ENCODE peak calls at places on chromosomes 13 and 19, in six cellular contexts. One of them, this sample, is unnamed.

GRCh38 chr19:43778651-43779050 is 2.1 kb downstream of the KCNN4 start:
- DNase-seq in cardiac muscle cell: no peak
- DNase-seq in fibroblast of pulmonary artery: no peak
- DNase-seq in fibroblast of mammary gland: no peak
- DNase-seq in GM12865: no peak
- DNase-seq in astrocyte of the spinal cord: no peak
- DNase-seq in this sample: no peak

GRCh38 chr13:84445776-84446175 is 563.5 kb upstream of the SLITRK1 start:
- DNase-seq in cardiac muscle cell: peak; percentile 3
- DNase-seq in fibroblast of pulmonary artery: peak; percentile 4
- DNase-seq in fibroblast of mammary gland: peak; percentile 23
- DNase-seq in GM12865: no peak
- DNase-seq in astrocyte of the spinal cord: peak; percentile 25
- DNase-seq in this sample: no peak

GRCh38 chr13:52599853-52600603 is 42.2 kb upstream of the HNRNPA1L2 start:
- DNase-seq in cardiac muscle cell: peak; percentile 53
- DNase-seq in fibroblast of pulmonary artery: peak; percentile 3
- DNase-seq in fibroblast of mammary gland: peak; percentile 21
- DNase-seq in GM12865: peak; percentile 63
- DNase-seq in astrocyte of the spinal cord: peak; percentile 33
- DNase-seq in this sample: no peak

GRCh38 chr19:37778613-37779138 is 710 bp downstream of the ZNF573 start:
- DNase-seq in cardiac muscle cell: peak; percentile 46
- DNase-seq in fibroblast of pulmonary artery: peak; percentile 39
- DNase-seq in fibroblast of mammary gland: peak; percentile 17
- DNase-seq in GM12865: no peak
- DNase-seq in astrocyte of the spinal cord: no peak
- DNase-seq in this sample: no peak

GRCh38 chr19:38190793-38191192 is 33.2 kb downstream of the DPF1 start:
- DNase-seq in cardiac muscle cell: no peak
- DNase-seq in fibroblast of pulmonary artery: no peak
- DNase-seq in fibroblast of mammary gland: no peak
- DNase-seq in GM12865: no peak
- DNase-seq in astrocyte of the spinal cord: no peak
- DNase-seq in this sample: no peak

GRCh38 chr19:33301011-33301899 is 1.1 kb downstream of the CEBPA start:
- DNase-seq in cardiac muscle cell: peak; percentile 14
- DNase-seq in fibroblast of pulmonary artery: no peak
- DNase-seq in fibroblast of mammary gland: no peak
- DNase-seq in GM12865: no peak
- DNase-seq in astrocyte of the spinal cord: no peak
- DNase-seq in this sample: no peak

GRCh38 chr13:20495087-20496023 is 30.3 kb downstream of the CRYL1 start:
- DNase-seq in cardiac muscle cell: peak; percentile 78
- DNase-seq in fibroblast of pulmonary artery: peak; percentile 84
- DNase-seq in fibroblast of mammary gland: peak; percentile 77
- DNase-seq in GM12865: peak; percentile 79
- DNase-seq in astrocyte of the spinal cord: peak; percentile 71
- DNase-seq in this sample: peak; percentile 48

GRCh38 chr19:47275866-47276461 is 1.3 kb downstream of the INAFM1 start:
- DNase-seq in cardiac muscle cell: peak; percentile 65
- DNase-seq in fibroblast of pulmonary artery: peak; percentile 70
- DNase-seq in fibroblast of mammary gland: peak; percentile 87
- DNase-seq in GM12865: no peak
- DNase-seq in astrocyte of the spinal cord: peak; percentile 56
- DNase-seq in this sample: no peak

GRCh38 chr19:11339254-11340098 is at the start of gene RAB3D:
- DNase-seq in cardiac muscle cell: peak; percentile 94
- DNase-seq in fibroblast of pulmonary artery: peak; percentile 93
- DNase-seq in fibroblast of mammary gland: peak; percentile 81
- DNase-seq in GM12865: peak; percentile 91
- DNase-seq in astrocyte of the spinal cord: peak; percentile 81
- DNase-seq in this sample: peak; percentile 53

GRCh38 chr13:66886248-66886647 is 343.9 kb downstream of the PCDH9 start:
- DNase-seq in cardiac muscle cell: no peak
- DNase-seq in fibroblast of pulmonary artery: no peak
- DNase-seq in fibroblast of mammary gland: no peak
- DNase-seq in GM12865: no peak
- DNase-seq in astrocyte of the spinal cord: peak; percentile 14
- DNase-seq in this sample: no peak

GRCh38 chr19:46032597-46033025 is 8.2 kb downstream of the IGFL4 start:
- DNase-seq in cardiac muscle cell: no peak
- DNase-seq in fibroblast of pulmonary artery: no peak
- DNase-seq in fibroblast of mammary gland: no peak
- DNase-seq in GM12865: no peak
- DNase-seq in astrocyte of the spinal cord: no peak
- DNase-seq in this sample: no peak

GRCh38 chr19:35856546-35857149 is at the start of gene KIRREL2:
- DNase-seq in cardiac muscle cell: no peak
- DNase-seq in fibroblast of pulmonary artery: no peak
- DNase-seq in fibroblast of mammary gland: no peak
- DNase-seq in GM12865: no peak
- DNase-seq in astrocyte of the spinal cord: no peak
- DNase-seq in this sample: no peak

GRCh38 chr19:53541971-53542370 is 4.0 kb downstream of the ZNF331 start:
- DNase-seq in cardiac muscle cell: no peak
- DNase-seq in fibroblast of pulmonary artery: no peak
- DNase-seq in fibroblast of mammary gland: no peak
- DNase-seq in GM12865: no peak
- DNase-seq in astrocyte of the spinal cord: no peak
- DNase-seq in this sample: no peak

GRCh38 chr19:50724522-50725217 is 1.5 kb downstream of the CLEC11A start:
- DNase-seq in cardiac muscle cell: peak; percentile 100
- DNase-seq in fibroblast of pulmonary artery: peak; percentile 100
- DNase-seq in fibroblast of mammary gland: peak; percentile 99
- DNase-seq in GM12865: peak; percentile 98
- DNase-seq in astrocyte of the spinal cord: peak; percentile 98
- DNase-seq in this sample: peak; percentile 97

GRCh38 chr19:10817291-10818038 is 18.5 kb downstream of the TMED1 start:
- DNase-seq in cardiac muscle cell: peak; percentile 96
- DNase-seq in fibroblast of pulmonary artery: peak; percentile 81
- DNase-seq in fibroblast of mammary gland: peak; percentile 98
- DNase-seq in GM12865: no peak
- DNase-seq in astrocyte of the spinal cord: peak; percentile 83
- DNase-seq in this sample: peak; percentile 96

GRCh38 chr13:33642374-33643065 is 175.4 kb upstream of the RFC3 start:
- DNase-seq in cardiac muscle cell: peak; percentile 95
- DNase-seq in fibroblast of pulmonary artery: peak; percentile 95
- DNase-seq in fibroblast of mammary gland: peak; percentile 96
- DNase-seq in GM12865: no peak
- DNase-seq in astrocyte of the spinal cord: peak; percentile 15
- DNase-seq in this sample: no peak

GRCh38 chr19:18435185-18435841 is 2.6 kb downstream of the ISYNA1 start:
- DNase-seq in cardiac muscle cell: no peak
- DNase-seq in fibroblast of pulmonary artery: no peak
- DNase-seq in fibroblast of mammary gland: no peak
- DNase-seq in GM12865: no peak
- DNase-seq in astrocyte of the spinal cord: no peak
- DNase-seq in this sample: no peak

GRCh38 chr19:3803986-3804385 is 17.8 kb upstream of the MATK start:
- DNase-seq in cardiac muscle cell: no peak
- DNase-seq in fibroblast of pulmonary artery: no peak
- DNase-seq in fibroblast of mammary gland: no peak
- DNase-seq in GM12865: no peak
- DNase-seq in astrocyte of the spinal cord: no peak
- DNase-seq in this sample: no peak

GRCh38 chr13:62432906-62433305 is 1017.3 kb upstream of the PCDH20 start:
- DNase-seq in cardiac muscle cell: no peak
- DNase-seq in fibroblast of pulmonary artery: no peak
- DNase-seq in fibroblast of mammary gland: no peak
- DNase-seq in GM12865: no peak
- DNase-seq in astrocyte of the spinal cord: no peak
- DNase-seq in this sample: no peak

GRCh38 chr19:29308977-29309520 is 96.1 kb upstream of the UQCRFS1 start:
- DNase-seq in cardiac muscle cell: no peak
- DNase-seq in fibroblast of pulmonary artery: no peak
- DNase-seq in fibroblast of mammary gland: no peak
- DNase-seq in GM12865: no peak
- DNase-seq in astrocyte of the spinal cord: no peak
- DNase-seq in this sample: no peak

GRCh38 chr13:99228737-99229691 is 28.4 kb downstream of the UBAC2 start:
- DNase-seq in cardiac muscle cell: no peak
- DNase-seq in fibroblast of pulmonary artery: peak; percentile 31
- DNase-seq in fibroblast of mammary gland: peak; percentile 19
- DNase-seq in GM12865: peak; percentile 87
- DNase-seq in astrocyte of the spinal cord: peak; percentile 90
- DNase-seq in this sample: no peak

GRCh38 chr13:89574077-89574476 is 1773.4 kb upstream of the MIR17HG start:
- DNase-seq in cardiac muscle cell: no peak
- DNase-seq in fibroblast of pulmonary artery: no peak
- DNase-seq in fibroblast of mammary gland: no peak
- DNase-seq in GM12865: no peak
- DNase-seq in astrocyte of the spinal cord: no peak
- DNase-seq in this sample: no peak

GRCh38 chr13:65472336-65472735 is 1757.8 kb downstream of the PCDH9 start:
- DNase-seq in cardiac muscle cell: peak; percentile 10
- DNase-seq in fibroblast of pulmonary artery: peak; percentile 14
- DNase-seq in fibroblast of mammary gland: no peak
- DNase-seq in GM12865: no peak
- DNase-seq in astrocyte of the spinal cord: no peak
- DNase-seq in this sample: peak; percentile 16

GRCh38 chr13:88086577-88086976 is 415.4 kb downstream of the SLITRK5 start:
- DNase-seq in cardiac muscle cell: no peak
- DNase-seq in fibroblast of pulmonary artery: no peak
- DNase-seq in fibroblast of mammary gland: peak; percentile 25
- DNase-seq in GM12865: no peak
- DNase-seq in astrocyte of the spinal cord: peak; percentile 41
- DNase-seq in this sample: no peak

GRCh38 chr13:26037302-26037701 is 14.5 kb downstream of the SHISA2 start:
- DNase-seq in cardiac muscle cell: peak; percentile 43
- DNase-seq in fibroblast of pulmonary artery: no peak
- DNase-seq in fibroblast of mammary gland: no peak
- DNase-seq in GM12865: peak; percentile 19
- DNase-seq in astrocyte of the spinal cord: no peak
- DNase-seq in this sample: no peak

GRCh38 chr13:48232420-48233096 is 448 bp upstream of the ITM2B start:
- DNase-seq in cardiac muscle cell: no peak
- DNase-seq in fibroblast of pulmonary artery: no peak
- DNase-seq in fibroblast of mammary gland: peak; percentile 65
- DNase-seq in GM12865: no peak
- DNase-seq in astrocyte of the spinal cord: peak; percentile 15
- DNase-seq in this sample: no peak

DNA sequence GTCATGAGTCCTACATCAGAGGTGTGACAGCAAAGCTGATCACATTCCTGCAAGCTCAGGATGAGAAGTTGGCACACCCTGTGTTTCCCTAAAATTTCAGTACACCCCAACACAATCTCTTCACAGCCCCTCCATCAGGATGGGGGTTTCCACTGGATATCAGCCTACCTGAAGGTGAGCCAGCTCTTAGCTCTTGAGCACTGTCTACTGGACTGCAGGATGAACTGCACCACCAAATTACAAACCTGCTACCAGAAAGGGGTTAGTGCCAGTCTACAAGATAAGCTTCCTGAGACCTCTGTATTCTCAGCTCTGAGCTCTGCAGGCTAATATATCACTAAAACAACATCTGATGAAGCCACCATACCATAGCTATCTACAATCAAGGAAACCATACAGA is 1616.2 kb upstream of the SPRY2 start:
- DNase-seq in cardiac muscle cell: no peak
- DNase-seq in fibroblast of pulmonary artery: no peak
- DNase-seq in fibroblast of mammary gland: no peak
- DNase-seq in GM12865: no peak
- DNase-seq in astrocyte of the spinal cord: no peak
- DNase-seq in this sample: no peak
- TF ChIP-seq CTCF in cardiac muscle cell: no peak
- TF ChIP-seq CTCF in fibroblast of pulmonary artery: no peak
- TF ChIP-seq CTCF in fibroblast of mammary gland: no peak
- TF ChIP-seq CTCF in GM12865: no peak
- TF ChIP-seq CTCF in astrocyte of the spinal cord: no peak
- TF ChIP-seq CTCF in this sample: no peak

DNA sequence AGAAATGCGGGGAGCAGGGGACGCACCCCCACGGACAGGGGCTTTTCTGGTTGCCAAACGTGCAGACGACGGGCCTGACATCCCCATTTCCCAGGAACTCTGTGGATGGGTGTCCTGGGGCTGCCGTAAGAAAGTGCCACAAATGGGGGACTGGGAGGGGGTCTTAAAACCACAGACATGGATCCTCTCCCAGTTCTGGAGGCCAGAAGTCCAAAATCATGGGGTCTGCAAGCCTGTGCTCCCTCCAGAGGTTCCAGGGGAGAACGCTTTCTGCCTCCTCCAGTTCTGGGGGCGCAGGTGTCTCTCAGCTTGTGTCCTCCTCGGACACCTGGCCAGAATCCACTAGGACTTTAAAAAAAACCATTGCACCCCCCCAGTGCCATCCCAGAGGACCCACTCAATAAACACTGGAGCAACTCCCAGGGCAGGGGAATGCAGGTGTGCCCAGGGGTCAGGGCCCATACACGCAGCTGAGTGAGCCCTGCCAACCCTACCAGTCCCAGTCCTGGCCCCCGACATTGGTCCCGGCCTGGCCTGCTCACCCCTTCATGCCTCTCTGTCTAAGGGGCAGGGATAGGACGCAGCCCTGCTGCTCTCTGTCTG is 103.9 kb downstream of the GADD45B start:
- DNase-seq in cardiac muscle cell: no peak
- DNase-seq in fibroblast of pulmonary artery: no peak
- DNase-seq in fibroblast of mammary gland: no peak
- DNase-seq in GM12865: no peak
- DNase-seq in astrocyte of the spinal cord: no peak
- DNase-seq in this sample: no peak
- H3K4me3 ChIP-seq in cardiac muscle cell: no peak overlapping the region
- H3K4me3 ChIP-seq in fibroblast of pulmonary artery: peak overlapping the region; percentile 51
- H3K4me3 ChIP-seq in fibroblast of mammary gland: no peak overlapping the region
- H3K4me3 ChIP-seq in GM12865: no peak overlapping the region
- H3K4me3 ChIP-seq in astrocyte of the spinal cord: peak overlapping the region; percentile 43
- H3K4me3 ChIP-seq in this sample: no peak overlapping the region

GRCh38 chr19:13859361-13859880 is 17.5 kb upstream of the NANOS3 start:
- DNase-seq in cardiac muscle cell: no peak
- DNase-seq in fibroblast of pulmonary artery: peak; percentile 50
- DNase-seq in fibroblast of mammary gland: peak; percentile 63
- DNase-seq in GM12865: no peak
- DNase-seq in astrocyte of the spinal cord: peak; percentile 47
- DNase-seq in this sample: no peak
- TF ChIP-seq CTCF in cardiac muscle cell: no peak
- TF ChIP-seq CTCF in fibroblast of pulmonary artery: no peak
- TF ChIP-seq CTCF in fibroblast of mammary gland: no peak
- TF ChIP-seq CTCF in GM12865: no peak
- TF ChIP-seq CTCF in astrocyte of the spinal cord: no peak
- TF ChIP-seq CTCF in this sample: no peak

GRCh38 chr19:5963855-5964254 is 14.1 kb downstream of the RANBP3 start:
- DNase-seq in cardiac muscle cell: no peak
- DNase-seq in fibroblast of pulmonary artery: no peak
- DNase-seq in fibroblast of mammary gland: no peak
- DNase-seq in GM12865: no peak
- DNase-seq in astrocyte of the spinal cord: no peak
- DNase-seq in this sample: no peak

GRCh38 chr19:5959260-5960004 is 18.5 kb downstream of the RANBP3 start:
- DNase-seq in cardiac muscle cell: no peak
- DNase-seq in fibroblast of pulmonary artery: no peak
- DNase-seq in fibroblast of mammary gland: no peak
- DNase-seq in GM12865: no peak
- DNase-seq in astrocyte of the spinal cord: no peak
- DNase-seq in this sample: no peak

GRCh38 chr19:5964816-5965565 is 12.9 kb downstream of the RANBP3 start:
- DNase-seq in cardiac muscle cell: no peak
- DNase-seq in fibroblast of pulmonary artery: no peak
- DNase-seq in fibroblast of mammary gland: no peak
- DNase-seq in GM12865: no peak
- DNase-seq in astrocyte of the spinal cord: no peak
- DNase-seq in this sample: no peak

GRCh38 chr19:5960005-5961001 is 17.6 kb downstream of the RANBP3 start:
- DNase-seq in cardiac muscle cell: no peak
- DNase-seq in fibroblast of pulmonary artery: no peak
- DNase-seq in fibroblast of mammary gland: no peak
- DNase-seq in GM12865: no peak
- DNase-seq in astrocyte of the spinal cord: no peak
- DNase-seq in this sample: no peak

GRCh38 chr19:5961969-5962945 is 15.7 kb downstream of the RANBP3 start:
- DNase-seq in cardiac muscle cell: peak; percentile 62
- DNase-seq in fibroblast of pulmonary artery: peak; percentile 58
- DNase-seq in fibroblast of mammary gland: no peak
- DNase-seq in GM12865: no peak
- DNase-seq in astrocyte of the spinal cord: peak; percentile 70
- DNase-seq in this sample: no peak
- H3K4me3 ChIP-seq in cardiac muscle cell: no peak overlapping the region
- H3K4me3 ChIP-seq in fibroblast of pulmonary artery: no peak overlapping the region
- H3K4me3 ChIP-seq in fibroblast of mammary gland: no peak overlapping the region
- H3K4me3 ChIP-seq in GM12865: no peak overlapping the region
- H3K4me3 ChIP-seq in astrocyte of the spinal cord: no peak overlapping the region
- H3K4me3 ChIP-seq in this sample: no peak overlapping the region